ENCODE peak calls at places on chromosomes 7 and 10, in four cellular contexts. One of them, this sample, is unnamed.

GRCh38 chr10:101062231-101063161 is 707 bp downstream of the KAZALD1 start:
- DNase-seq in esophagus muscularis mucosa: no peak
- DNase-seq in A549: peak; percentile 71
- DNase-seq in tibial nerve: no peak
- DNase-seq in this sample: no peak

GRCh38 chr7:55250313-55250712 is 114.8 kb upstream of the LANCL2 start:
- DNase-seq in esophagus muscularis mucosa: peak; percentile 80
- DNase-seq in A549: peak; percentile 65
- DNase-seq in tibial nerve: no peak
- DNase-seq in this sample: peak; percentile 58

GRCh38 chr7:158650821-158651225 is 53.8 kb downstream of the NCAPG2 start:
- DNase-seq in esophagus muscularis mucosa: no peak
- DNase-seq in A549: no peak
- DNase-seq in tibial nerve: no peak
- DNase-seq in this sample: no peak

GRCh38 chr10:6815346-6815745 is 235.3 kb upstream of the PRKCQ start:
- DNase-seq in esophagus muscularis mucosa: no peak
- DNase-seq in A549: no peak
- DNase-seq in tibial nerve: no peak
- DNase-seq in this sample: no peak

GRCh38 chr7:112757337-112757736 is 32.9 kb downstream of the TMEM168 start:
- DNase-seq in esophagus muscularis mucosa: no peak
- DNase-seq in A549: no peak
- DNase-seq in tibial nerve: no peak
- DNase-seq in this sample: no peak

GRCh38 chr7:141366098-141366621 is 185.1 kb upstream of the AGK start:
- DNase-seq in esophagus muscularis mucosa: no peak
- DNase-seq in A549: no peak
- DNase-seq in tibial nerve: no peak
- DNase-seq in this sample: no peak

GRCh38 chr10:124562425-124563060 is 100.9 kb downstream of the LHPP start:
- DNase-seq in esophagus muscularis mucosa: no peak
- DNase-seq in A549: no peak
- DNase-seq in tibial nerve: no peak
- DNase-seq in this sample: no peak

GRCh38 chr7:48106906-48107659 is 18.0 kb downstream of the UPP1 start:
- DNase-seq in esophagus muscularis mucosa: peak; percentile 85
- DNase-seq in A549: no peak
- DNase-seq in tibial nerve: no peak
- DNase-seq in this sample: no peak

GRCh38 chr7:103989200-103989784 is at the start of gene RELN:
- DNase-seq in esophagus muscularis mucosa: no peak
- DNase-seq in A549: no peak
- DNase-seq in tibial nerve: no peak
- DNase-seq in this sample: no peak

GRCh38 chr10:21494221-21495001 is 31.1 kb downstream of the SKIDA1 start:
- DNase-seq in esophagus muscularis mucosa: no peak
- DNase-seq in A549: no peak
- DNase-seq in tibial nerve: no peak
- DNase-seq in this sample: no peak

GRCh38 chr7:95430864-95431263 is 4.0 kb downstream of the PON2 start:
- DNase-seq in esophagus muscularis mucosa: no peak
- DNase-seq in A549: peak; percentile 87
- DNase-seq in tibial nerve: no peak
- DNase-seq in this sample: no peak

GRCh38 chr10:25522946-25523608 is 348.3 kb downstream of the GPR158 start:
- DNase-seq in esophagus muscularis mucosa: no peak
- DNase-seq in A549: no peak
- DNase-seq in tibial nerve: no peak
- DNase-seq in this sample: no peak

GRCh38 chr7:128358233-128358632 is 3.3 kb downstream of the PRRT4 start:
- DNase-seq in esophagus muscularis mucosa: no peak
- DNase-seq in A549: no peak
- DNase-seq in tibial nerve: no peak
- DNase-seq in this sample: no peak

GRCh38 chr10:24299587-24300258 is 90.8 kb downstream of the KIAA1217 start:
- DNase-seq in esophagus muscularis mucosa: no peak
- DNase-seq in A549: no peak
- DNase-seq in tibial nerve: no peak
- DNase-seq in this sample: no peak

GRCh38 chr10:68781613-68782574 is 45.4 kb upstream of the STOX1 start:
- DNase-seq in esophagus muscularis mucosa: no peak
- DNase-seq in A549: no peak
- DNase-seq in tibial nerve: no peak
- DNase-seq in this sample: no peak

DNA sequence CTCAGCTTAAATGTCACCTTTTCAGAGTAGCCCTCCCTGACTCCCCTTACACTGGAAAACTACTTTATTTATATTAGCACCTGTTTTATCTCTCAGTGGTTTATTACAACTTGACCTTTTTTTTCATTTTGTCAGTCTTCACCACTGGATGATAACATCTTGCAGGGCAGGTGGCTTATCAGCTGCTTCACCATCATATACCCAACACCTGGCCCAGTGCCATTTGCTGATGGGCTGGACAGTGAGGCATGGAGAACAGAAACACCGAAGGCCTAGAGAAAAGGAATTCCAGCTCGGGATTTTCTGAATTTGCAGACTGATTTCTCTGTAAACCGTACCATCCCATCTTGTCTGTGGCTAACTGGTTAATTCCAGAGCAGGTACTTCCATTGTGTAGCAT is 48.5 kb downstream of the SORCS3 start:
- DNase-seq in esophagus muscularis mucosa: no peak
- DNase-seq in A549: no peak
- DNase-seq in tibial nerve: no peak
- DNase-seq in this sample: no peak
- H3K4me3 ChIP-seq in esophagus muscularis mucosa: no peak overlapping the region
- H3K4me3 ChIP-seq in A549: no peak overlapping the region
- H3K4me3 ChIP-seq in tibial nerve: no peak overlapping the region
- H3K4me3 ChIP-seq in this sample: no peak overlapping the region

GRCh38 chr10:43407148-43407575 is 1.8 kb downstream of the HNRNPF start:
- DNase-seq in esophagus muscularis mucosa: no peak
- DNase-seq in A549: no peak
- DNase-seq in tibial nerve: no peak
- DNase-seq in this sample: no peak

GRCh38 chr10:43409385-43410109 is 561 bp upstream of the HNRNPF start:
- DNase-seq in esophagus muscularis mucosa: no peak
- DNase-seq in A549: no peak
- DNase-seq in tibial nerve: no peak
- DNase-seq in this sample: no peak

GRCh38 chr10:43408710-43409384 is at the start of gene HNRNPF:
- DNase-seq in esophagus muscularis mucosa: peak; percentile 98
- DNase-seq in A549: peak; percentile 81
- DNase-seq in tibial nerve: peak; percentile 88
- DNase-seq in this sample: peak; percentile 99

GRCh38 chr10:43408331-43408709 is 666 bp downstream of the HNRNPF start:
- DNase-seq in esophagus muscularis mucosa: no peak
- DNase-seq in A549: no peak
- DNase-seq in tibial nerve: no peak
- DNase-seq in this sample: no peak

GRCh38 chr10:43407576-43408330 is 1.2 kb downstream of the HNRNPF start:
- DNase-seq in esophagus muscularis mucosa: peak; percentile 97
- DNase-seq in A549: peak; percentile 78
- DNase-seq in tibial nerve: peak; percentile 90
- DNase-seq in this sample: peak; percentile 98
- TF ChIP-seq CTCF in esophagus muscularis mucosa: peak; percentile 40
- TF ChIP-seq CTCF in A549: peak; percentile 27
- TF ChIP-seq CTCF in tibial nerve: no peak
- TF ChIP-seq CTCF in this sample: no peak

GRCh38 chr10:87817873-87818504 is at the start of gene ATAD1:
- DNase-seq in esophagus muscularis mucosa: peak; percentile 93
- DNase-seq in A549: peak; percentile 76
- DNase-seq in tibial nerve: peak; percentile 55
- DNase-seq in this sample: peak; percentile 71
- TF ChIP-seq POLR2A in esophagus muscularis mucosa: no peak
- TF ChIP-seq POLR2A in A549: peak; percentile 63
- TF ChIP-seq POLR2A in tibial nerve: peak; percentile 5
- TF ChIP-seq POLR2A in this sample: no peak

DNA sequence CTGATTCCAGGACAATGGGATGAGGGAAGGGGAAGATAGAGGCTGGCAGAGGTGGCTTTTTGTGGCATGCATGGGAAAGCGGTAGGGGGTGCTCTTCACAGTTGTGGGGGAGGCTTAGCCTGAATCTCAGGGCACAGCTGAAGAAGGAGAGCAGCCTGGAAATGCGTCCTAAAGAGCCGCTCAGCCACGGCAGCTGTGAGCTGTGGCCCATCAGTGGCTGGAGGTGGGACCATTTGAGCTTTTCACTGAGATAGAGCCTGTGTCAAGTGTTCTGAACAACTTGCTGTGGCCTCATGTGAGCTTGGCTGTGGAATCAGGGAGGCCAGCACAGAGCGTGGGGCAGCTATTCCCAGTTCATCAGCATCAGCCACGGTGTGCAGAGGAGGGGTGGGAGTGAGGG is 100.3 kb upstream of the INSYN2A start:
- DNase-seq in esophagus muscularis mucosa: no peak
- DNase-seq in A549: no peak
- DNase-seq in tibial nerve: no peak
- DNase-seq in this sample: no peak
- H3K4me3 ChIP-seq in esophagus muscularis mucosa: no peak overlapping the region
- H3K4me3 ChIP-seq in A549: no peak overlapping the region
- H3K4me3 ChIP-seq in tibial nerve: no peak overlapping the region
- H3K4me3 ChIP-seq in this sample: no peak overlapping the region

GRCh38 chr10:78260675-78261074 is 227.0 kb downstream of the RPS24 start:
- DNase-seq in esophagus muscularis mucosa: no peak
- DNase-seq in A549: no peak
- DNase-seq in tibial nerve: no peak
- DNase-seq in this sample: no peak

GRCh38 chr10:78259394-78259793 is 225.7 kb downstream of the RPS24 start:
- DNase-seq in esophagus muscularis mucosa: no peak
- DNase-seq in A549: no peak
- DNase-seq in tibial nerve: no peak
- DNase-seq in this sample: no peak

GRCh38 chr10:78260141-78260540 is 226.5 kb downstream of the RPS24 start:
- DNase-seq in esophagus muscularis mucosa: no peak
- DNase-seq in A549: no peak
- DNase-seq in tibial nerve: no peak
- DNase-seq in this sample: no peak

GRCh38 chr10:78255796-78256638 is 222.4 kb downstream of the RPS24 start:
- DNase-seq in esophagus muscularis mucosa: no peak
- DNase-seq in A549: peak; percentile 90
- DNase-seq in tibial nerve: no peak
- DNase-seq in this sample: no peak

DNA sequence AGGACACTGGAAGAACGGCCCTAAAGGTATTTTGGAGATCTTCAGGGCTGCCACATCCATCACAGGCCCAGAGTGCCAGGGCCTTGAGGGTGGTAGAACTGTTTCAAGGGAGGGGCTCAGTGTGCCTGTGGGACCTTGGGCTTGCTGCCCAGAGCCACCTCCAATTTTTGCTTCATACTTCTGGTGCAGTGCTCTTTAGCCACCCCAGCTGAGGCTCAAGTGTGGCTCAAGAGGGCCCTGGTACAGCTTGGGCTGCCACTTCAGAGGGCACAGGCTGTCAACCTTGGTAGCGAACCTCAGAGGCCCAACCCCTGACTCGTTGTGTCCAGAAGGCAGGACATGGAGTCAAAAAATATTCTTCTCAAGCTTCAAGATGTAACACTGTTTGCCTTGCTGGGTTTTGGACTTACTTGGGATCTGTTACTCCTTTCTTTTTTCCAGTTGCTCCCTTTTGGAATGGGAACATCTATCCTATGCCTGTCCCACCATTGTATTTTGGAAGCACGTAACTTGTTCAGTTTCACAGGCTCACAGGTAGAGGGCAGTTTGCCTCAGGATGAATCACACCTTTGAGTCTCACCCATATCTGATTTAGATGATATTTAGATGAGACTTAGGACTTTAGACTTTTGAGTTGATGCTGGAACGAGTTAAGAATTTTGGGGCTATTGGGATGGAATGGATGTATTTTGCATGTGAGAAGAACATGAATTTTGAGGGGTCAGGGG is 224.8 kb downstream of the RPS24 start:
- DNase-seq in esophagus muscularis mucosa: no peak
- DNase-seq in A549: no peak
- DNase-seq in tibial nerve: no peak
- DNase-seq in this sample: no peak
- TF ChIP-seq CTCF in esophagus muscularis mucosa: no peak
- TF ChIP-seq CTCF in A549: no peak
- TF ChIP-seq CTCF in tibial nerve: no peak
- TF ChIP-seq CTCF in this sample: no peak

GRCh38 chr7:27207348-27207985 is 7.6 kb upstream of the HOXA13 start:
- DNase-seq in esophagus muscularis mucosa: no peak
- DNase-seq in A549: no peak
- DNase-seq in tibial nerve: no peak
- DNase-seq in this sample: peak; percentile 60
- TF ChIP-seq POLR2A in esophagus muscularis mucosa: no peak
- TF ChIP-seq POLR2A in A549: no peak
- TF ChIP-seq POLR2A in tibial nerve: no peak
- TF ChIP-seq POLR2A in this sample: no peak

GRCh38 chr7:13984831-13985685 is 4.4 kb downstream of the ETV1 start:
- DNase-seq in esophagus muscularis mucosa: no peak
- DNase-seq in A549: no peak
- DNase-seq in tibial nerve: no peak
- DNase-seq in this sample: no peak
- H3K4me3 ChIP-seq in esophagus muscularis mucosa: no peak overlapping the region
- H3K4me3 ChIP-seq in A549: no peak overlapping the region
- H3K4me3 ChIP-seq in tibial nerve: no peak overlapping the region
- H3K4me3 ChIP-seq in this sample: no peak overlapping the region

GRCh38 chr7:49580000-49580399 is 193.4 kb upstream of the VWC2 start:
- DNase-seq in esophagus muscularis mucosa: no peak
- DNase-seq in A549: no peak
- DNase-seq in tibial nerve: no peak
- DNase-seq in this sample: peak; percentile 72
- TF ChIP-seq CTCF in esophagus muscularis mucosa: no peak
- TF ChIP-seq CTCF in A549: no peak
- TF ChIP-seq CTCF in tibial nerve: no peak
- TF ChIP-seq CTCF in this sample: no peak

GRCh38 chr10:102656791-102657371 is 12.6 kb downstream of the TRIM8 start:
- DNase-seq in esophagus muscularis mucosa: no peak
- DNase-seq in A549: no peak
- DNase-seq in tibial nerve: no peak
- DNase-seq in this sample: no peak

GRCh38 chr10:102658802-102659201 is 14.5 kb downstream of the TRIM8 start:
- DNase-seq in esophagus muscularis mucosa: no peak
- DNase-seq in A549: no peak
- DNase-seq in tibial nerve: no peak
- DNase-seq in this sample: no peak

GRCh38 chr10:102656026-102656425 is 11.7 kb downstream of the TRIM8 start:
- DNase-seq in esophagus muscularis mucosa: no peak
- DNase-seq in A549: no peak
- DNase-seq in tibial nerve: no peak
- DNase-seq in this sample: no peak

GRCh38 chr10:102657451-102657850 is 13.2 kb downstream of the TRIM8 start:
- DNase-seq in esophagus muscularis mucosa: no peak
- DNase-seq in A549: no peak
- DNase-seq in tibial nerve: no peak
- DNase-seq in this sample: no peak

GRCh38 chr10:102657984-102658724 is 13.9 kb downstream of the TRIM8 start:
- DNase-seq in esophagus muscularis mucosa: no peak
- DNase-seq in A549: no peak
- DNase-seq in tibial nerve: no peak
- DNase-seq in this sample: no peak
- TF ChIP-seq POLR2A in esophagus muscularis mucosa: no peak
- TF ChIP-seq POLR2A in A549: no peak
- TF ChIP-seq POLR2A in tibial nerve: no peak
- TF ChIP-seq POLR2A in this sample: no peak